ENCODE peak calls at places on chromosome 20, in five cellular contexts. Z is neuronal stem cell, F is H9, P is H1, E is mesenchymal stem cell. H is an unnamed sample.

GRCh38 chr20:40279390-40279789 is 409.6 kb downstream of the MAFB start:
- DNase-seq in Z (no peak), E (peak), P (no peak), F (no peak), H (peak)

GRCh38 chr20:50175938-50176933 is 14.4 kb upstream of the CEBPB start:
- DNase-seq in Z (no peak), F (no peak), P (no peak), E (no peak), H (no peak)

GRCh38 chr20:58610811-58611210 is 40.3 kb upstream of the STX16 start:
- DNase-seq in Z (no peak), P (no peak), E (no peak), F (no peak), H (no peak)

GRCh38 chr20:56005389-56005715 is at the start of gene CBLN4:
- DNase-seq in E (no peak), Z (no peak), P (no peak), F (no peak), H (no peak)

GRCh38 chr20:51767018-51767866 is 948 bp downstream of the ATP9A start:
- DNase-seq in Z (peak), P (peak), E (peak), F (peak), H (peak)

GRCh38 chr20:50592282-50593004 is 82.3 kb downstream of the PTPN1 start:
- DNase-seq in Z (no peak), E (no peak), F (no peak), P (no peak), H (no peak)

GRCh38 chr20:22861990-22862389 is 173.1 kb upstream of the SSTR4 start:
- DNase-seq in F (no peak), E (no peak), P (no peak), Z (no peak), H (no peak)

GRCh38 chr20:13449868-13450441 is 188.8 kb downstream of the TASP1 start:
- DNase-seq in E (peak), P (no peak), Z (no peak), F (no peak), H (no peak)

GRCh38 chr20:47318596-47319516 is 37.6 kb downstream of the ZMYND8 start:
- DNase-seq in F (peak), Z (no peak), E (peak), P (no peak), H (peak)

GRCh38 chr20:51413753-51414323 is 128.7 kb downstream of the NFATC2 start:
- DNase-seq in Z (no peak), F (no peak), E (no peak), P (no peak), H (peak)

GRCh38 chr20:21704408-21705385 is 767 bp upstream of the PAX1 start:
- DNase-seq in Z (no peak), E (no peak), P (no peak), F (peak), H (no peak)

GRCh38 chr20:46740214-46740609 is 30.8 kb downstream of the SLC2A10 start:
- DNase-seq in Z (no peak), F (no peak), E (no peak), P (no peak), H (no peak)

DNA sequence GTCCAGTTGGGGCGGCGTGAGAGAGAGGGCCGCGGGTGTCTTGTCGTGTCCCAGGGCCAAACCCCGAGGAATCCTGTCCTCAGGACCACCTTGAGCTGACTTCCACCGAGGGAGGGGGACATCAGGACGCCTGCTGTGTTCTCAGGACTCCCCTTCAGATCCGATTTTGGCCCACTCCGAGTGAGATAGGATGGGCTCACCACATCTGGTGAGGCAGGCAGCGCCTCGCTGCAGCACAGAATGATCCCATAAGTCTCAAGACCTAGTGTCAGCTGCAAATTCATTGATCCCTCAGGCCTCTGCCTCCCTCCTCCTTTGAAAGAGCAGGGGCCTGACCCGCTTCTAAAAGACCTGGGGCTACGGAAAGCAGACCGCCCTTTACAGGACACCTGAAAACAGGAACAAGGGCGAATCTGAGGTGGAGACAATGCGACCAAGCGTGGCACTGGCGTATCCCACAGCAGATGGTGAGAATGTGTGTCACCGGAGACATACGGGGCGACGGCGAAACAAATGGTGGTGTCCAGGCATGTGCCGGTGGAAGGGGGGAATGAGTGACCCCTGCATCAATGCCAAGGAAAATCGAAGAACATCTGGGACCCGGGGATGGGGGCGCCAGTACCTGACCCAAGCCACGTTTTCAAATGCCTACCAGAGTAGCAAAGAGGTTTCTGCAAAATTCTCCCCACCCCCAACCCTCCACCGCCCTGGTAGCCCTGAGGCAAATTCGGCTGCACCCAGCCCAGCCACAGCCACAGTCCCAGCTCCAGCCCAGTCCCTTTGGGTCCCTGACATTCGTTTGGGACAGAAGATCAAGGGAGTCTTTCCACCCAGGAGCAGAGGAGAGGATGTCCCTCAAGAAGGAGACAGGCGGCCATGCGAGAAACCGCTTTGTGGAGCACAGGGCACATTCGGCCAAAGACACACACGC is 162.1 kb upstream of the ZNF337 start:
- DNase-seq in P (no peak), F (no peak), Z (no peak), E (no peak), H (no peak)
- H2BK12ac ChIP-seq in P (no peak), F (no peak), Z (no peak), E (no peak), H (no peak)

GRCh38 chr20:4006640-4007039 is 8.7 kb downstream of the RNF24 start:
- DNase-seq in Z (no peak), F (no peak), P (no peak), E (peak), H (no peak)
- H2BK12ac ChIP-seq in Z (no peak), F (no peak), P (no peak), E (no peak), H (no peak)

GRCh38 chr20:11368965-11369711 is 548.6 kb upstream of the BTBD3 start:
- DNase-seq in E (no peak), P (no peak), Z (no peak), F (no peak), H (no peak)
- H2BK12ac ChIP-seq in E (no peak), P (peak), Z (peak), F (no peak), H (no peak)

DNA sequence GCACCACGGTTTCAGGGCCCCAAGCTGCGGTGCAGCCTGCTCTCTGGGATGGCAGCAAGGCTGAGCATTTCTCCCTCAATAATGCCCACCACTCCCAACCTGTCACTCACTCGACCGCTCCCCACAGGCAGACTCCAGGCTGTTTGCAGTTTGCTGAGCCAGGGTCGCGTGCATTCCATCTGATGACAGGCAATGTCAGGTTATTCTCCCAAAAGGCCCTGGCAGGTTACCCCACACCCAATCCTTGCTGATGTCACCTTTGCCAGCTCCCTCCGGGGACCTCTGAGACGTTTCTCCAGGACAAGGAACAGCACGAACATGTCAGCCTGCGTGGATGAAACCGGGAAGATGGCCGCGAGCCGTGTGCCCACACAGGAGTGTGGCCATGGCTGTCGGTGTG is 7.1 kb upstream of the SLCO4A1 start:
- DNase-seq in E (no peak), F (no peak), P (no peak), Z (no peak), H (no peak)
- H2BK12ac ChIP-seq in E (no peak), F (no peak), P (no peak), Z (no peak), H (no peak)

GRCh38 chr20:60147004-60147403 is 188.8 kb downstream of the CDH26 start:
- DNase-seq in E (no peak), Z (no peak), F (no peak), P (no peak), H (no peak)

GRCh38 chr20:60138263-60139127 is 180.3 kb downstream of the CDH26 start:
- DNase-seq in Z (no peak), P (no peak), E (no peak), F (no peak), H (no peak)

GRCh38 chr20:60139663-60140446 is 181.6 kb downstream of the CDH26 start:
- DNase-seq in F (no peak), E (no peak), P (no peak), Z (no peak), H (no peak)

GRCh38 chr20:60144428-60144827 is 186.2 kb downstream of the CDH26 start:
- DNase-seq in Z (no peak), F (no peak), P (no peak), E (no peak), H (no peak)

DNA sequence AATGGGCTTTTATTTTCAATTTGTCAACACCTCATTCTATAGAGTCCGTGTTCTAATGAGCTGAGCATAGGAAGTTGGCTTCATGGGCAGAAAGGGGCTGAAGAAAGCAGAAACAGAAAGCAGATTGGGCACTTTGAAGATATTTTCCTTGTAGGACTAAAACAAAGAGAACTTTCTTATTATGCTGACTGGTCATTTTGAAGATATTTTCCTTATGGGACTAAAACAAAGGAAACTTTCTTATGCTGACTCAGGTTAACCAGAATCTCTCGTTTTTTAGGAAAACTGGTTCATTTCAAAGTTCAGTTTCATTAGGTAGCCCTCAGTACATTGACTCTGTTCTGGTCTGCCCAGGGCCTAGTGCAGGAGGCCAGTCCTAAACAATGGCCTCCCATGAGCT is 185.2 kb downstream of the CDH26 start:
- DNase-seq in F (no peak), E (no peak), Z (no peak), P (no peak), H (no peak)
- H2BK12ac ChIP-seq in F (no peak), E (no peak), Z (no peak), P (no peak), H (no peak)

DNA sequence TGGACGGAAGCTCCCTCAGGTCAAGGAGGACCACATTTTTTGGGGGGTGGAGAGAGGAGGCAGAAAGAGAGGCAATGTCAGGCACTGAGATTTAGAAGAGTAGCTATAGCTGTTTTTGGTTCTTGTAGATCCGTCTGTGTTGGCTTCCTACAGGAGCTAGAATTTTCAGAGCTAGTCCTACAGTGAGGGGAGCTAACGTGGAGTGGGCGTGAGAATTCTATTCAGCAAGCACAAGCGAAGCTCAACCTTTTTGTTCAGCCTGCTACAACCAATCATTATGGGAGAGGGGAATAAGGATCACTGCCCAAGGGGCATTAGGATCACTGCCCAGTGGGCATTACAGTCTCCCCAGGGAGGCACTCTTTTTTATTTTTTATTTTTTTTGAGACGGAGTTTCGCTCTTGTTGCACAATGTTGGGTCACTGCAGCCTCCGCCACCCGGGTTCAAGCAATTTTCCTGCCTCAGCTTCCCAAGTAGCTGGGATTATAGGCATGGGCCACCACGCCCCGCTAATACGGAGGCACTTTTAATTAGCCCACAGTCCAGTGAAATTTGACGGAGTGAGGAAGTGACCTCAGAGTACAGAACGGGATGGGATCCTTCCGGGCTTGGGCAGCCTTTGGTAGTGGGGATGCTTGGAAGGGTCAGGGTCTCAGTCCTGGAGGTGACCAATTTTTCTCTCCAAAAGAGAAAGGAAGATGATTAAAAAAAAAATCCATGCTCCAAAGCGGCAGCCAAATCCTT is 1.1 kb upstream of the PANK2 start:
- DNase-seq in F (no peak), E (no peak), Z (no peak), P (no peak), H (peak)
- H2BK12ac ChIP-seq in F (no peak), E (no peak), Z (no peak), P (peak), H (no peak)

DNA sequence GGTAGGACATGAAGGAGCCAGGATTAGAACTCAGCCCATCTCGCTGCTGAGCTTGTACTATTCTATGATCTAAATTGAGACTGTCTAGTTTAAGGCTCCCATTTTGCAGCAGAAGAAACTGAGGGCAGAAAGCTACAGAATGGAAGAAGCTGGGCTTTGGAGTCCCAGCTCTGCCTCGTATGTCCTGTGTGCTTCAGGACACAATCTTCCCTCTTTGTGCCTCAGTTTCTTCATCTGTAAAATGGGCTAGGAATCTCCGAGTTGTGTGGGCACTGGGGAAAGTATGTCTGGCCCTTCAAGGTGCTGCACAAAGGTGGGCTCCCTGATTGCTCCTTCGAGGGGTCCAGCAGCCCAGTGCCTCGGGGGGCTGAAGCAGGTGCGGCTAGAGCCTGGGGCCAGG is 20.7 kb downstream of the NOL4L start:
- DNase-seq in P (no peak), F (no peak), Z (no peak), E (no peak), H (no peak)
- H2BK12ac ChIP-seq in P (no peak), F (no peak), Z (peak), E (peak), H (no peak)

GRCh38 chr20:37695684-37696342 is 2.0 kb downstream of the CTNNBL1 start:
- DNase-seq in F (no peak), E (no peak), P (no peak), Z (no peak), H (no peak)
- H2BK12ac ChIP-seq in F (no peak), E (no peak), P (no peak), Z (no peak), H (no peak)

DNA sequence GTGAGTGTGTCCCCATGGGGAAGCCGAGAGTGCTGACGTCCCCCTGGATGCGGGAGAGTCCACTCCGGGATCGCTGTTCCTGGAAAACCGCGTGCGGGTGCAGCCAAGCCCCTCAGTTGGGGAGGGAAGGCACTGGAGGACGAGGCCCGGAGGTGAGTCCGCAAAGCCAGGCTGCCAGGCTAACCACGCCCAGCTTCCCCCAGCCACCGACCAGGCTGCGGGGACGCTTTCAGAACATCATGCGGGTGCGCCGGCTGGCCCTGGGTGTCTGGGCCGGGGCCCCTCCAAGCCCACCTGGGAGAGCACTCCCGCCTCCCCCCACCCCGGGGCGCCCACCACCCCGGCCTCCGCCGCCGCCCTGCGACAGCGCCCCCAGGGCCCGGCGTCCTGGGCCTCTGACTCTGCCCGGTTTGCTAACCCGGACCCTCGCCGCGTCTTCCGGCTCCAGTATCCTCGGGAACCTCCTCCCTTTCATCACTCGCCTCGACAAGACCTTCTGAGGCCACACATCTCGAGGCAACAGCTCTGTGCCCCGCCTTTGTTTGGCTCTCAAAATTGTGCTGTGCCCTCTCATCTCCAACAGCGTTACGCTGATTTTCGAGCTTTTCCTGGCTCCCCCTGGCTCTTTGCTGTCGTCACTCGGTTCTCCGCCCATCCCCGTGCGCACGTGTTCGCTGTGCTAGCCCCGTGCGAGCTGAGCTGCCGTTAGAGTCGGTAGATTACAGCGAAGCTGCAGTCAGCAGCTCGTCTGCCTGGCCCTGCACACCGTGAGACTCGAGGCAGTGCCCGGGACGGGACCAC is 47.1 kb upstream of the ENTPD6 start:
- DNase-seq in Z (no peak), E (peak), P (no peak), F (peak), H (no peak)
- H2BK12ac ChIP-seq in Z (peak), E (no peak), P (peak), F (no peak), H (no peak)

GRCh38 chr20:18391686-18392085 is 75.1 kb downstream of the DZANK1 start:
- DNase-seq in Z (no peak), E (no peak), F (no peak), P (no peak), H (no peak)
- H2BK12ac ChIP-seq in Z (no peak), E (no peak), F (no peak), P (no peak), H (no peak)